ENCODE peak calls at places on chromosomes 1 and 21, in six cellular contexts. E is fibroblast of pulmonary artery; G is epithelial cell of esophagus; R is CD8-positive, alpha-beta T cell; D is uterus; Z is A549. Y is an unnamed sample.

GRCh38 chr1:16300436-16300835 is 51.8 kb downstream of the FBXO42 start:
- DNase-seq in D (no peak), E (no peak), R (no peak), Z (no peak), G (peak), Y (no peak)

GRCh38 chr1:7373936-7374760 is 396.9 kb upstream of the VAMP3 start:
- DNase-seq in E (no peak), Z (no peak), R (no peak), G (no peak), D (no peak), Y (no peak)

GRCh38 chr1:171800342-171800741 is 18.9 kb downstream of the METTL13 start:
- DNase-seq in G (no peak), E (no peak), R (no peak), D (no peak), Z (no peak), Y (no peak)

GRCh38 chr1:16167331-16168143 is 11.7 kb upstream of the EPHA2 start:
- DNase-seq in G (no peak), D (peak), R (peak), E (no peak), Z (no peak), Y (peak)

GRCh38 chr1:59685666-59686065 is 129.1 kb upstream of the HOOK1 start:
- DNase-seq in E (no peak), D (no peak), G (no peak), R (no peak), Z (no peak), Y (no peak)

GRCh38 chr21:16425297-16425696 is 695.5 kb downstream of the USP25 start:
- DNase-seq in G (no peak), R (no peak), Z (no peak), E (no peak), D (no peak), Y (no peak)

GRCh38 chr1:183070923-183071618 is 47.9 kb downstream of the LAMC1 start:
- DNase-seq in R (no peak), Z (no peak), G (no peak), D (no peak), E (peak), Y (peak)

GRCh38 chr1:27435566-27436203 is 43.3 kb downstream of the GPR3 start:
- DNase-seq in G (no peak), Z (no peak), D (no peak), R (no peak), E (no peak), Y (no peak)

GRCh38 chr1:150576794-150577556 is 2.4 kb downstream of the MCL1 start:
- DNase-seq in E (peak), G (peak), R (no peak), D (no peak), Z (no peak), Y (peak)

GRCh38 chr1:98556521-98557158 is 104.9 kb upstream of the SNX7 start:
- DNase-seq in Z (peak), E (peak), D (no peak), R (no peak), G (peak), Y (peak)

GRCh38 chr1:223549740-223550139 is 115.8 kb downstream of the CAPN8 start:
- DNase-seq in E (no peak), G (no peak), Z (no peak), D (no peak), R (no peak), Y (no peak)

GRCh38 chr21:38787461-38788274 is 18.1 kb upstream of the ETS2 start:
- DNase-seq in G (peak), Z (peak), D (no peak), E (peak), R (no peak), Y (no peak)

GRCh38 chr1:51071291-51071690 is 30.7 kb upstream of the C1orf185 start:
- DNase-seq in E (no peak), Z (no peak), D (no peak), G (peak), R (no peak), Y (peak)

GRCh38 chr1:227731241-227731677 is 3.8 kb downstream of the JMJD4 start:
- DNase-seq in G (no peak), E (no peak), D (no peak), R (no peak), Z (no peak), Y (no peak)

GRCh38 chr1:218880484-218881060 is 293.1 kb upstream of the LYPLAL1 start:
- DNase-seq in D (no peak), R (no peak), Z (no peak), E (peak), G (no peak), Y (no peak)

GRCh38 chr1:35535243-35535642 is 22.0 kb downstream of the KIAA0319L start:
- DNase-seq in D (no peak), G (no peak), Z (no peak), E (no peak), R (no peak), Y (no peak)

GRCh38 chr1:94697839-94698238 is 122.3 kb upstream of the SLC44A3 start:
- DNase-seq in R (no peak), E (no peak), G (no peak), Z (no peak), D (no peak), Y (no peak)

GRCh38 chr21:31618696-31619430 is 40.6 kb upstream of the SOD1 start:
- DNase-seq in R (no peak), D (no peak), E (no peak), Z (no peak), G (peak), Y (no peak)

GRCh38 chr1:22457836-22458235 is 6.2 kb downstream of the ZBTB40 start:
- DNase-seq in D (no peak), G (no peak), Z (no peak), R (no peak), E (no peak), Y (no peak)

GRCh38 chr1:218679391-218679790 is 334.3 kb downstream of the TGFB2 start:
- DNase-seq in R (no peak), G (peak), D (no peak), E (no peak), Z (no peak), Y (peak)

GRCh38 chr1:218257971-218258370 is 27.1 kb upstream of the RRP15 start:
- DNase-seq in R (no peak), G (peak), D (no peak), E (no peak), Z (no peak), Y (no peak)

GRCh38 chr21:28608646-28609045 is 384.0 kb downstream of the LTN1 start:
- DNase-seq in Z (no peak), E (no peak), G (peak), R (no peak), D (no peak), Y (peak)

GRCh38 chr1:205961405-205961804 is 18.1 kb upstream of the SLC26A9 start:
- DNase-seq in R (no peak), E (peak), Z (no peak), G (no peak), D (no peak), Y (no peak)

GRCh38 chr1:184461321-184461720 is 74.5 kb downstream of the C1orf21 start:
- DNase-seq in D (no peak), G (no peak), R (no peak), Z (no peak), E (no peak), Y (no peak)

GRCh38 chr1:9233241-9233941 is 1.2 kb upstream of the H6PD start:
- DNase-seq in Z (no peak), E (peak), R (no peak), G (no peak), D (peak), Y (peak)

GRCh38 chr1:228408041-228408868 is 1.6 kb upstream of the TRIM11 start:
- DNase-seq in E (no peak), G (no peak), D (no peak), R (no peak), Z (no peak), Y (no peak)

GRCh38 chr1:153565529-153566374 is at the start of gene S100A2:
- DNase-seq in D (peak), Z (peak), G (peak), R (peak), E (peak), Y (peak)

GRCh38 chr1:109759513-109760334 is 4.0 kb downstream of the EPS8L3 start:
- DNase-seq in Z (no peak), D (peak), G (no peak), R (no peak), E (no peak), Y (no peak)

GRCh38 chr1:70666381-70667140 is 255.5 kb downstream of the CTH start:
- DNase-seq in R (no peak), E (no peak), G (no peak), Z (no peak), D (no peak), Y (no peak)

GRCh38 chr21:45309069-45309521 is 21.4 kb upstream of the POFUT2 start:
- DNase-seq in Z (peak), E (peak), G (peak), D (peak), R (no peak), Y (peak)

GRCh38 chr21:45977396-45977795 is 4.2 kb upstream of the COL6A1 start:
- DNase-seq in Z (no peak), R (no peak), D (peak), E (no peak), G (no peak), Y (peak)

GRCh38 chr1:83931658-83932253 is 67.2 kb downstream of the TTLL7 start:
- DNase-seq in Z (peak), E (peak), D (no peak), G (peak), R (no peak), Y (peak)

GRCh38 chr21:16569679-16570078 is 839.9 kb downstream of the USP25 start:
- DNase-seq in E (no peak), G (no peak), R (no peak), Z (no peak), D (no peak), Y (no peak)

GRCh38 chr1:161379071-161379470 is 11.4 kb upstream of the CFAP126 start:
- DNase-seq in Z (no peak), R (no peak), E (no peak), D (no peak), G (peak), Y (no peak)

GRCh38 chr1:69290266-69290665 is 277.5 kb upstream of the LRRC7 start:
- DNase-seq in R (no peak), G (no peak), E (peak), Z (no peak), D (no peak), Y (no peak)

GRCh38 chr1:204150702-204151561 is 912 bp downstream of the ETNK2 start:
- DNase-seq in D (peak), Z (no peak), R (no peak), E (no peak), G (no peak), Y (no peak)
- TF ChIP-seq CTCF in D (no peak), Z (no peak), R (no peak), E (no peak), G (no peak), Y (no peak)

GRCh38 chr1:207810606-207811295 is 58.9 kb downstream of the CD46 start:
- DNase-seq in G (no peak), R (peak), Z (no peak), D (no peak), E (no peak), Y (no peak)

GRCh38 chr1:207812778-207813512 is 61.1 kb downstream of the CD46 start:
- DNase-seq in E (no peak), G (no peak), D (no peak), R (no peak), Z (no peak), Y (no peak)

GRCh38 chr1:207813513-207813881 is 61.6 kb downstream of the CD46 start:
- DNase-seq in D (no peak), G (no peak), E (no peak), R (no peak), Z (no peak), Y (no peak)

GRCh38 chr1:207811319-207811718 is 59.5 kb downstream of the CD46 start:
- DNase-seq in D (no peak), G (no peak), E (no peak), Z (no peak), R (peak), Y (no peak)

DNA sequence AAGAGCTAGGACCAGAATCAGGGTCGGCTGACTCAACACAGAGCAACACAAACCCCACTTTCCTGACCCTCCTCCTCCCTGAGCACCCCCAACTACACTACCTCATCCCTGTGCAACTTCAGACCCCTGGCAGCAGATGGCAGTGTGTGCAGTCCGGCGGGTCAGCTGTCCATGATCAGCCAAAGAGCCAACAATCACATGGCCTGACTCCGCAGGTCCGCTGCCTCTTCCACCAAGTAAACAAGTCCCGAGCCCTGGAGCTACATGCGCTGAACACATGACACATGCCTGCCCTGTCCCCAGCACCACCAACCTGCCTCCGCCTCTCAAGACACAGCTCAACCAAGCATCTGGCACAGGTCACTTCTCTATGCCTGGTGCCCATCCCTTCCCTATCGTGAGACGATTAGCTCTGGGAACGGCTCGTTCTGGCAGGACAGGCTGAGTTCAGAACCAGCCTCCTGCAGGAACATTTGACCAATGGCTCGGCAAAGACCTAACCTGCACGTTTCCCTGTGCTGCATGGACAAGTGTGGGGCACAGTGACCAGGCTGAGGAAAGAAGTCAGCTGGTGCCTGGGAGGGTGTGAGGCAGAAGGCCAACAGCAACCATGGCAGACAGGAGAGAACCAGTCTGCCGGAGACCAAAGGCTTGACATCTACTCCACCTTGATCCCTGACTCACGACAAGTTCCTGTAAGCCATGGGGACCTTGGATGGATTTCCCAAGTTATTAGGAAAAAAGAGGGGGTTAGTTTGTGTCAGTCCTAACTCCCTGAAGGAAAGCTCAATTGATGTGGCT is 60.3 kb downstream of the CD46 start:
- DNase-seq in E (no peak), G (no peak), Z (peak), R (peak), D (peak), Y (peak)
- H3K4me3 ChIP-seq in E (no peak), G (no peak), Z (no peak), R (no peak), D (peak), Y (no peak)

GRCh38 chr1:45011837-45012638 is at the start of gene UROD:
- DNase-seq in R (peak), E (peak), Z (peak), G (peak), D (peak), Y (peak)

GRCh38 chr1:45009296-45009865 is 1.7 kb downstream of the HECTD3 start:
- DNase-seq in D (no peak), E (no peak), Z (no peak), G (no peak), R (no peak), Y (no peak)

GRCh38 chr1:45010855-45011811 is at the start of gene HECTD3:
- DNase-seq in Z (peak), D (peak), R (peak), E (peak), G (peak), Y (peak)

GRCh38 chr1:45008516-45008915 is 2.6 kb downstream of the HECTD3 start:
- DNase-seq in R (no peak), E (no peak), G (no peak), D (no peak), Z (no peak), Y (no peak)

GRCh38 chr1:45009956-45010854 is 919 bp downstream of the HECTD3 start:
- DNase-seq in G (peak), E (no peak), Z (peak), R (peak), D (no peak), Y (no peak)
- TF ChIP-seq CTCF in G (no peak), E (no peak), Z (no peak), R (no peak), D (no peak), Y (no peak)

GRCh38 chr1:241849345-241849695 is 1.3 kb downstream of the EXO1 start:
- DNase-seq in D (no peak), E (no peak), R (no peak), Z (no peak), G (no peak), Y (no peak)
- H3K4me3 ChIP-seq in D (no peak), E (no peak), R (no peak), Z (peak), G (peak), Y (peak)

GRCh38 chr1:115717541-115717940 is 51.0 kb downstream of the CASQ2 start:
- DNase-seq in R (peak), D (peak), E (peak), G (peak), Z (no peak), Y (peak)
- TF ChIP-seq CTCF in R (no peak), D (peak), E (peak), G (peak), Z (no peak), Y (peak)

GRCh38 chr1:55636691-55637090 is 421.5 kb upstream of the USP24 start:
- DNase-seq in G (no peak), D (no peak), R (no peak), E (peak), Z (no peak), Y (peak)

GRCh38 chr1:55640708-55641473 is 425.7 kb upstream of the USP24 start:
- DNase-seq in Z (no peak), E (peak), G (peak), D (peak), R (peak), Y (peak)

GRCh38 chr1:55635856-55636255 is 420.7 kb upstream of the USP24 start:
- DNase-seq in R (no peak), G (no peak), Z (no peak), D (no peak), E (peak), Y (peak)

GRCh38 chr1:55639526-55639925 is 424.4 kb upstream of the USP24 start:
- DNase-seq in G (no peak), E (no peak), D (no peak), Z (no peak), R (no peak), Y (no peak)

DNA sequence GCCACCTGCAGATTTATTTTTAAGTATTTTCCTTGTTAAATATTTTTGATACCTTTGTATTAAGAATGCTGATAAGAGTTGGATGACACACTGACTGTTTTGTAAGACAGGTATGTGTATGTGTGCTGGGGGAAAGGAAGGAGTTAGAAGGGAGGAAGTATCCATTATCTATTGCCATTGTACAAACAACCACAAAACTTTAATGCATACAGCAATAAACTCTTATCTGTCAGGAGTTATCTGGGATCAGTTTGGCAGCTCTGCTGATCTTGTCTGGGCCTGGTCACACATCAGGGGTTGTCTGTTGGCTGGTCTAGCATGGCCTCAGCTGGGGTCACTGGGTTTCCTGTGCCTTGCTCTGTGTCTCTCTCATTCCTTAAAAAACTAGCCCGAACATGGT is 423.9 kb upstream of the USP24 start:
- DNase-seq in R (no peak), E (no peak), Z (no peak), D (no peak), G (no peak), Y (no peak)
- H3K4me3 ChIP-seq in R (no peak), E (no peak), Z (no peak), D (no peak), G (no peak), Y (no peak)